ENCODE peak calls at places on chromosomes 12 and 14, in four cellular contexts. B, P, D and Z are unnamed samples.

GRCh38 chr14:39060818-39061437 is 42.1 kb downstream of the SEC23A start:
- DNase-seq in B (peak), P (no peak), D (no peak), Z (no peak)

GRCh38 chr12:131194166-131194565 is 240.5 kb downstream of the ADGRD1 start:
- DNase-seq in P (peak), B (no peak), D (no peak), Z (no peak)

GRCh38 chr12:131378176-131378842 is 332.6 kb upstream of the SFSWAP start:
- DNase-seq in P (no peak), D (no peak), B (no peak), Z (no peak)

GRCh38 chr12:113072136-113072535 is 15.6 kb downstream of the DTX1 start:
- DNase-seq in D (no peak), P (no peak), B (no peak), Z (peak)

GRCh38 chr12:113783811-113784210 is 182.3 kb downstream of the RBM19 start:
- DNase-seq in D (no peak), B (no peak), P (no peak), Z (no peak)

GRCh38 chr14:23539209-23539866 is 12.2 kb downstream of the ZFHX2 start:
- DNase-seq in B (no peak), P (peak), D (peak), Z (peak)

GRCh38 chr14:61477845-61478438 is 156.6 kb downstream of the PRKCH start:
- DNase-seq in D (no peak), B (no peak), P (no peak), Z (no peak)

GRCh38 chr12:116718578-116719454 is 19.1 kb downstream of the SPRING1 start:
- DNase-seq in D (no peak), P (no peak), B (no peak), Z (no peak)

GRCh38 chr12:100544165-100544564 is 29.3 kb upstream of the GAS2L3 start:
- DNase-seq in B (no peak), P (no peak), D (no peak), Z (no peak)

GRCh38 chr12:66140726-66141125 is 10.2 kb upstream of the LLPH start:
- DNase-seq in D (no peak), B (no peak), P (no peak), Z (no peak)

GRCh38 chr12:56326533-56326932 is 7.3 kb downstream of the PAN2 start:
- DNase-seq in D (no peak), B (no peak), P (no peak), Z (no peak)

GRCh38 chr14:54567224-54567633 is 301 bp downstream of the SAMD4A start:
- DNase-seq in B (no peak), D (peak), P (peak), Z (no peak)

GRCh38 chr14:72855913-72856312 is 38.0 kb downstream of the DPF3 start:
- DNase-seq in B (peak), P (no peak), D (no peak), Z (no peak)

GRCh38 chr12:108622921-108623514 is 10.7 kb downstream of the SELPLG start:
- DNase-seq in D (no peak), P (no peak), B (no peak), Z (no peak)

GRCh38 chr12:62021808-62022207 is 238.4 kb upstream of the USP15 start:
- DNase-seq in P (no peak), B (no peak), D (no peak), Z (peak)

GRCh38 chr14:64507376-64508156 is 3.0 kb downstream of the ZBTB1 start:
- DNase-seq in B (no peak), D (no peak), P (no peak), Z (no peak)

GRCh38 chr12:49705479-49706267 is 1.5 kb downstream of the FMNL3 start:
- DNase-seq in D (no peak), B (no peak), P (no peak), Z (peak)

GRCh38 chr12:57093412-57094193 is 4.7 kb downstream of the NAB2 start:
- DNase-seq in B (no peak), D (peak), P (peak), Z (no peak)

GRCh38 chr14:26765768-26766550 is 168.1 kb upstream of the NOVA1 start:
- DNase-seq in D (no peak), B (no peak), P (no peak), Z (no peak)

GRCh38 chr14:92511472-92512247 is 1.9 kb upstream of the RIN3 start:
- DNase-seq in B (no peak), D (no peak), P (no peak), Z (no peak)
- TF ChIP-seq POLR2AphosphoS5 in B (no peak), D (no peak), P (no peak), Z (no peak)

DNA sequence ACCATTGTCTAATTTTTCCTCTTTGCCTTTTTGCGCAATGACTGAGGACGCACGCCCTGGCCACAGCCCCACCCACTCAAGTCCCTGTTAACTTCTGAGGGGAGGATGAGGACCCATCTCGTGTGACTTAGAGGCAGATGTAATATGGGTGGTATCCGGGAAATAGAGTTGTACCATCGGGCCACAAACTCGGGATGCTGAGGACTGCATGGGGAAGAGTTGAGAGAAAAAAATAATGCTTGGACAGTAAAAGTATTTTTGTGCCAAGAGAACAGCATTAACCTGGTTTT is 263 bp downstream of the RAD9B start:
- DNase-seq in P (no peak), B (no peak), D (no peak), Z (no peak)
- TF ChIP-seq ATF2 in P (no peak), B (no peak), D (no peak), Z (no peak)

DNA sequence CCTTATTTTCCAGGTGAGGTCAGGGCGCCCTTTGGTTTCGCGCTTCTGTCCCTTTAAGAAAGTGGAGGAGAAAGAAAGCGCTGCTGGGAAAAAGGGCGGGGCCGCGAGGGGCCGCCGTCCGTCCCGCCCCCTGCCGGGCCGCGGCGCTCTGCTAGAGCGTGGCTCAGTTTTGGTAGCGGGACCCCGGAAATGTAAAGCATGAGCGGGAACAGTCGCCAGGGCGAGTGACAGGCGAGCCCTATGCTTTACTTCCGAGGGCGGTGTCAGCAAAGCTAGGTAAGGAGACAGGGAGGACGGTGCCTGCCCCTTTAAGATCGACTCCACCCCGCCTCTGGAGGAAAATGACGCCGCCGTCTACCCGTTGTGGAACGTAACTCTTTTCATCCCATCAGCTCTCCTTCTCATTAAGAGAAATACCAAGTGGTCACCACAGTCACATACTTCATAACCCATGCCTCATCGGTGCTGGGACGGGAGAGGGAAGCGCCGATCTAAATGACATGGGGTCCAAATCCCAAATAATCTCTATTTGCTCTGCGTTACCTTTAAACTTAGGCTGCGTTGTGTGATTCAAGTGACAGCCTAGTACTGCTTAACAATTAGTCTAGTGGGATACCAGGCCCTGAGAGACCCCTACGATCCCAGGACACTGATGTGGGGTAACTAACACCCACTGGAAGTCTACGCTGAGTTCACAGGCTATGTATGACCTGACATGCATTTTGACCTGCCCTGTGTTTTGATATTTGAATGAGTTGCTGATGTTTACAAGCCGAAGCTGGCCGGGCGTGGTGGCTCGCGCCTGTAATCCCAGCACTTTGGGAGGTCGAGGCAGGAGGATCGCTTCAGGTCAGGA is at the start of gene ETFBKMT:
- DNase-seq in D (peak), B (peak), P (peak), Z (peak)
- TF ChIP-seq POLR2AphosphoS5 in D (no peak), B (peak), P (peak), Z (peak)

GRCh38 chr14:70002589-70003240 is 123.5 kb downstream of the SMOC1 start:
- DNase-seq in D (no peak), P (no peak), B (no peak), Z (peak)
- TF ChIP-seq ATF2 in D (no peak), P (no peak), B (no peak), Z (no peak)

DNA sequence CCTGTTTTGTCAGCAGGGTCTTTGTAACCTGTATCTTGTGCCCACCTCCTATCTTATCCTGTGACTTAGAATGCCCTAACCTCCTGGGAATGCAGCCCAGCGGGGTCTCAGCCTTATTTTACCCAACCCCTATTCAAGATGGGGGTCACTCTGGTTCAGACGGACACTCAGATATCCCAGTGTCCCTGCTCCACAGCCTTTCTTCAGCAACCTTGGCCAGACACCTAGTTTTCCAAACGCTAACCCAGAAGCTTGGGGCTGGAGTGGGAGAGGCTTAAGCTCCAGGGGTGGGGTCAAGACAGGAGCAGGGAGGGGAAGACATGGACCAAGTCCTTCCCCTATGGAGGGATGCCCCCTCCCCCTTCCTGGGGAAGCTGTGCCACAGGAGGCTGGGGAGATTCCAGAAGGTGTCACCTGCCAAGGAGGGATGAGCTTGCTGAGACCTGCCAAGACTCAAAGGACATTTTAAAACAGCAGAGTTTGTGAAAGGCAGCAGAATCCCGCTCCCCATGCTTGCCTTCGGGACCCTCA is 62.3 kb downstream of the RIN3 start:
- DNase-seq in B (no peak), D (no peak), P (no peak), Z (no peak)
- TF ChIP-seq POLR2AphosphoS5 in B (no peak), D (no peak), P (no peak), Z (no peak)

DNA sequence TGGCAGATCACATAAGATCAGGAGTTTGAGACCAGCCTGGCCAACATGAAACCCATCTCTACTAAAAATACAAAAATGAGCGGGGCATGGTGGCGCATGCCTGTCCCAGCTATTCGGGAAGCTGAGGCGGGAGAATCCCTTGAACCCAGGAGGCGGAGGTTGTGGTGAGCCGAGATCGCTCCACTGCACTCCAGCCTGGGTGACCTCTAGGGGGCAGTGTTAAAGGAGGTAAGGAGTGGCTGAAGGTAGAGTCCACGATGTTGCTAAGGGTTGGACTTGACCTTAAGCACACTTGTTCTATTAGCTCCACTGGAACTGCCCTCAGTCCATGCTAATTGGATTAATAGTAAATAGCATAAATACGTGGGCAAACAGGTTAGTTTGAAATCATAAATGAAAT is 62.4 kb upstream of the PSMC1 start:
- DNase-seq in B (no peak), D (peak), P (peak), Z (peak)
- TF ChIP-seq ATF2 in B (no peak), D (no peak), P (no peak), Z (no peak)